ENCODE peak calls at places on chromosomes 2 and 18, in nine cellular contexts. R, M, A, N, C, Q, L, U and B are unnamed samples.

GRCh38 chr2:62884086-62884485 is 166.5 kb upstream of the OTX1 start:
- DNase-seq in U (no peak), Q (no peak), R (no peak), N (no peak), M (no peak), C (no peak), L (no peak), A (no peak), B (no peak)

GRCh38 chr2:195486987-195487644 is 169.9 kb upstream of the SLC39A10 start:
- DNase-seq in A (no peak), C (peak; percentile 12), Q (no peak), L (no peak), R (peak; percentile 46), U (peak; percentile 42), M (no peak), N (no peak), B (no peak)

GRCh38 chr2:30584116-30584515 is 137.1 kb downstream of the LCLAT1 start:
- DNase-seq in A (no peak), R (no peak), M (no peak), U (no peak), L (no peak), Q (peak; percentile 20), C (no peak), N (no peak), B (no peak)

GRCh38 chr2:120594856-120595685 is 140.6 kb upstream of the GLI2 start:
- DNase-seq in Q (no peak), M (no peak), R (no peak), N (no peak), C (no peak), U (no peak), L (no peak), A (no peak), B (no peak)

GRCh38 chr2:65228249-65228750 is 669 bp downstream of the ACTR2 start:
- DNase-seq in R (peak; percentile 62), U (no peak), A (peak; percentile 32), N (no peak), Q (peak; percentile 46), L (no peak), M (no peak), C (no peak), B (peak; percentile 48)

GRCh38 chr2:74741651-74742050 is 87.6 kb downstream of the SEMA4F start:
- DNase-seq in A (no peak), N (no peak), U (no peak), L (no peak), Q (no peak), M (no peak), R (peak; percentile 54), C (no peak), B (no peak)

GRCh38 chr2:227183657-227184367 is 19.4 kb downstream of the COL4A3 start:
- DNase-seq in C (no peak), U (no peak), R (no peak), N (no peak), L (no peak), M (no peak), A (no peak), Q (no peak), B (no peak)

GRCh38 chr2:224160917-224161316 is 121.8 kb upstream of the SERPINE2 start:
- DNase-seq in A (no peak), Q (no peak), U (peak; percentile 19), C (no peak), N (no peak), L (no peak), M (no peak), R (no peak), B (no peak)

GRCh38 chr18:58044370-58045264 is 591 bp downstream of the NEDD4L start:
- DNase-seq in R (peak; percentile 59), U (peak; percentile 51), N (peak; percentile 23), A (peak; percentile 20), L (peak; percentile 18), M (peak; percentile 44), Q (no peak), C (no peak), B (peak; percentile 52)

GRCh38 chr2:24785704-24786321 is 7.4 kb downstream of the PTRHD1 start:
- DNase-seq in N (no peak), L (peak; percentile 62), Q (peak; percentile 27), C (no peak), U (no peak), A (no peak), M (no peak), R (no peak), B (no peak)

GRCh38 chr2:130381619-130382018 is 25.8 kb downstream of the PTPN18 start:
- DNase-seq in C (no peak), R (no peak), A (no peak), L (no peak), M (no peak), Q (no peak), N (no peak), U (no peak), B (no peak)

GRCh38 chr2:66522591-66523379 is 87.9 kb downstream of the MEIS1 start:
- DNase-seq in R (no peak), U (no peak), A (no peak), N (no peak), M (no peak), L (no peak), Q (no peak), C (no peak), B (no peak)

GRCh38 chr2:1690056-1690775 is 54.1 kb downstream of the PXDN start:
- DNase-seq in R (no peak), U (no peak), L (no peak), N (no peak), A (no peak), M (no peak), Q (no peak), C (no peak), B (no peak)

GRCh38 chr18:57801379-57802165 is 1.5 kb downstream of the ATP8B1 start:
- DNase-seq in U (peak; percentile 56), A (no peak), R (no peak), L (no peak), C (no peak), M (no peak), N (no peak), Q (no peak), B (no peak)

GRCh38 chr2:121099329-121100318 is 185.4 kb downstream of the TFCP2L1 start:
- DNase-seq in L (no peak), U (peak; percentile 33), C (no peak), N (no peak), M (no peak), Q (no peak), A (no peak), R (no peak), B (peak; percentile 38)

GRCh38 chr2:178523596-178524134 is 43.4 kb downstream of the PLEKHA3 start:
- DNase-seq in C (no peak), N (no peak), Q (no peak), R (no peak), A (no peak), M (no peak), L (no peak), U (peak; percentile 16), B (peak; percentile 34)

GRCh38 chr2:100745630-100746029 is 74.3 kb upstream of the NPAS2 start:
- DNase-seq in U (no peak), R (no peak), M (no peak), C (no peak), Q (no peak), A (no peak), N (no peak), L (no peak), B (peak; percentile 2)

GRCh38 chr2:240646061-240646899 is 21.0 kb downstream of the GPR35 start:
- DNase-seq in U (peak; percentile 5), A (peak; percentile 37), M (no peak), L (no peak), N (no peak), C (no peak), Q (no peak), R (no peak), B (no peak)

GRCh38 chr2:149098722-149099121 is 60.2 kb downstream of the LYPD6B start:
- DNase-seq in L (no peak), Q (no peak), M (no peak), C (no peak), R (no peak), U (peak; percentile 70), N (no peak), A (no peak), B (no peak)

GRCh38 chr2:206164261-206164862 is 4.7 kb downstream of the EEF1B2 start:
- DNase-seq in R (no peak), A (no peak), U (peak; percentile 46), N (no peak), C (no peak), L (no peak), M (no peak), Q (no peak), B (peak; percentile 56)

GRCh38 chr2:64311948-64312621 is 141.9 kb upstream of the LGALSL start:
- DNase-seq in Q (no peak), U (peak; percentile 93), L (peak; percentile 23), N (peak; percentile 53), A (no peak), C (no peak), M (peak; percentile 82), R (peak; percentile 55), B (peak; percentile 84)

GRCh38 chr2:144256996-144257707 is 262.8 kb downstream of the ZEB2 start:
- DNase-seq in Q (no peak), C (no peak), N (no peak), L (no peak), R (no peak), A (no peak), U (peak; percentile 65), M (no peak), B (no peak)

GRCh38 chr18:9741821-9742541 is 33.9 kb downstream of the RAB31 start:
- DNase-seq in C (no peak), A (no peak), N (no peak), L (no peak), U (peak; percentile 45), Q (no peak), M (no peak), R (no peak), B (no peak)

GRCh38 chr2:98586466-98587140 is 21.7 kb downstream of the COA5 start:
- DNase-seq in M (no peak), R (no peak), N (no peak), Q (no peak), A (no peak), L (no peak), U (no peak), C (no peak), B (no peak)

GRCh38 chr2:260507-261161 is 3.2 kb downstream of the SH3YL1 start:
- DNase-seq in C (no peak), Q (no peak), M (no peak), U (no peak), A (no peak), R (no peak), N (no peak), L (no peak), B (no peak)

GRCh38 chr2:223994562-223995162 is 37.4 kb downstream of the MRPL44 start:
- DNase-seq in R (no peak), Q (no peak), A (no peak), U (no peak), L (no peak), M (no peak), C (no peak), N (no peak), B (no peak)

GRCh38 chr2:74767618-74768017 is 66.3 kb upstream of the HK2 start:
- DNase-seq in C (no peak), L (no peak), M (no peak), Q (no peak), U (no peak), N (no peak), R (no peak), A (no peak), B (no peak)